ENCODE peak calls at places on chromosomes 5 and 9, in four cellular contexts. A, W, C and G are unnamed samples.

GRCh38 chr5:154590093-154590724 is 112.2 kb upstream of the HAND1 start:
- DNase-seq in A (no peak), W (no peak), C (no peak), G (no peak)

GRCh38 chr5:72441861-72442540 is 65.2 kb downstream of the ZNF366 start:
- DNase-seq in A (peak), W (no peak), C (no peak), G (no peak)

GRCh38 chr9:136902259-136902821 is 16.0 kb downstream of the TRAF2 start:
- DNase-seq in A (peak), W (peak), C (no peak), G (no peak)

GRCh38 chr5:92561362-92562006 is 1019.5 kb downstream of the NR2F1-AS1 start:
- DNase-seq in A (peak), W (no peak), C (no peak), G (no peak)

GRCh38 chr5:141560725-141561483 is 57.9 kb downstream of the DIAPH1 start:
- DNase-seq in A (peak), W (no peak), C (no peak), G (peak)

GRCh38 chr5:59744531-59744992 is 149.0 kb downstream of the PDE4D start:
- DNase-seq in A (peak), W (no peak), C (no peak), G (no peak)

GRCh38 chr5:108747111-108748009 is at the start of gene FER:
- DNase-seq in A (peak), W (peak), C (no peak), G (no peak)

GRCh38 chr9:72675586-72675985 is 154.2 kb downstream of the TMC1 start:
- DNase-seq in A (peak), W (no peak), C (no peak), G (no peak)

GRCh38 chr9:134835455-134835854 is 45.2 kb upstream of the FCN2 start:
- DNase-seq in A (no peak), W (no peak), C (no peak), G (no peak)

GRCh38 chr9:2120926-2121689 is 106.0 kb downstream of the SMARCA2 start:
- DNase-seq in A (peak), W (no peak), C (no peak), G (no peak)

GRCh38 chr9:126301985-126302603 is 24.5 kb upstream of the MVB12B start:
- DNase-seq in A (peak), W (peak), C (no peak), G (peak)

GRCh38 chr5:51376504-51376903 is 6.7 kb upstream of the ISL1 start:
- DNase-seq in A (no peak), W (no peak), C (no peak), G (peak)

GRCh38 chr5:34751807-34752736 is 86.9 kb upstream of the TTC23L start:
- DNase-seq in A (no peak), W (no peak), C (no peak), G (no peak)

GRCh38 chr5:36146390-36146789 is 5.3 kb downstream of the LMBRD2 start:
- DNase-seq in A (no peak), W (no peak), C (no peak), G (no peak)

GRCh38 chr5:113038714-113039113 is 62.1 kb downstream of the DCP2 start:
- DNase-seq in A (peak), W (no peak), C (no peak), G (no peak)

GRCh38 chr5:78600656-78601452 is 47.7 kb downstream of the LHFPL2 start:
- DNase-seq in A (no peak), W (no peak), C (no peak), G (no peak)